ENCODE peak calls at places on chromosomes 3 and 15, in eight cellular contexts. Y is GM10248; C is activated CD4-positive, alpha-beta T cell treated with anti-CD3 and anti-CD28 coated beads for 36 hours; X is posterior cingulate gyrus; S is GM12891; K is osteoblast; I is foreskin fibroblast; G is neural crest cell. U is an unnamed sample.

GRCh38 chr3:54698059-54698458 is 229.8 kb downstream of the LRTM1 start:
- DNase-seq in Y (no peak), C (no peak), X (no peak), S (no peak), K (no peak), I (no peak), G (no peak), U (no peak)

GRCh38 chr3:133038089-133038730 is at the start of gene TMEM108:
- DNase-seq in Y (peak; percentile 37), C (peak; percentile 64), X (peak; percentile 97), S (peak; percentile 37), K (peak; percentile 91), I (peak; percentile 55), G (peak; percentile 82), U (peak; percentile 37)

GRCh38 chr3:190701096-190701532 is 161.4 kb downstream of the GMNC start:
- DNase-seq in Y (peak; percentile 4), C (peak; percentile 37), X (no peak), S (no peak), K (no peak), I (peak; percentile 28), G (no peak), U (no peak)

GRCh38 chr3:110542552-110543164 is 529.0 kb upstream of the NECTIN3 start:
- DNase-seq in Y (no peak), C (no peak), X (no peak), S (no peak), K (no peak), I (peak; percentile 55), G (no peak), U (no peak)

GRCh38 chr3:151919030-151919328 is 45.5 kb downstream of the SUCNR1 start:
- DNase-seq in Y (no peak), C (no peak), X (no peak), S (no peak), K (no peak), I (no peak), G (no peak), U (no peak)

GRCh38 chr3:171829841-171830559 is 13.1 kb upstream of the TMEM212 start:
- DNase-seq in Y (peak; percentile 37), C (peak; percentile 39), X (peak; percentile 53), S (no peak), K (peak; percentile 73), I (peak; percentile 79), G (peak; percentile 38), U (peak; percentile 45)

GRCh38 chr15:94164202-94164807 is 67.1 kb upstream of the MCTP2 start:
- DNase-seq in Y (peak; percentile 43), C (peak; percentile 75), X (peak; percentile 37), S (peak; percentile 22), K (no peak), I (no peak), G (peak; percentile 77), U (peak; percentile 55)

GRCh38 chr3:34207826-34208225 is 409.4 kb downstream of the PDCD6IP start:
- DNase-seq in Y (no peak), C (no peak), X (no peak), S (no peak), K (no peak), I (no peak), G (no peak), U (no peak)

GRCh38 chr3:31943041-31943440 is 38.0 kb downstream of the OSBPL10 start:
- DNase-seq in Y (no peak), C (no peak), X (no peak), S (no peak), K (no peak), I (no peak), G (no peak), U (no peak)

GRCh38 chr3:180680097-180680430 is 775 bp upstream of the CCDC39 start:
- DNase-seq in Y (peak; percentile 38), C (peak; percentile 59), X (peak; percentile 35), S (peak; percentile 9), K (no peak), I (peak; percentile 21), G (peak; percentile 36), U (peak; percentile 31)

GRCh38 chr3:190340071-190340470 is 17.8 kb upstream of the CLDN1 start:
- DNase-seq in Y (no peak), C (no peak), X (no peak), S (no peak), K (no peak), I (no peak), G (no peak), U (no peak)

GRCh38 chr3:108088697-108089096 is 2.1 kb downstream of the CD47 start:
- DNase-seq in Y (peak; percentile 22), C (peak; percentile 70), X (no peak), S (no peak), K (no peak), I (no peak), G (no peak), U (peak; percentile 37)

GRCh38 chr3:156837130-156837529 is 11.0 kb downstream of the LEKR1 start:
- DNase-seq in Y (no peak), C (no peak), X (no peak), S (no peak), K (peak; percentile 54), I (peak; percentile 67), G (no peak), U (no peak)

GRCh38 chr15:51450001-51450400 is 108.5 kb downstream of the GLDN start:
- DNase-seq in Y (no peak), C (no peak), X (no peak), S (no peak), K (no peak), I (no peak), G (no peak), U (no peak)

GRCh38 chr3:77190281-77190841 is 150.5 kb downstream of the ROBO2 start:
- DNase-seq in Y (no peak), C (no peak), X (no peak), S (no peak), K (no peak), I (no peak), G (no peak), U (no peak)

GRCh38 chr15:53978248-53978906 is at the start of gene UNC13C:
- DNase-seq in Y (no peak), C (peak; percentile 8), X (peak; percentile 64), S (no peak), K (no peak), I (no peak), G (peak; percentile 36), U (no peak)

GRCh38 chr3:180059351-180059750 is 22.6 kb upstream of the PEX5L start:
- DNase-seq in Y (no peak), C (no peak), X (no peak), S (no peak), K (no peak), I (no peak), G (no peak), U (no peak)